ENCODE peak calls at places on chromosomes 5 and 9, in seven cellular contexts. K, B, A, P, E, T and L are unnamed samples.

GRCh38 chr5:174412374-174412773 is 312.0 kb upstream of the MSX2 start:
- DNase-seq in E (no peak), B (no peak), P (no peak), T (peak), A (no peak), K (no peak), L (no peak)

GRCh38 chr5:27316283-27316675 is 277.9 kb upstream of the CDH9 start:
- DNase-seq in B (no peak), K (no peak), T (peak), E (no peak), P (no peak), A (no peak), L (peak)

GRCh38 chr5:145362261-145362660 is 472.9 kb downstream of the PRELID2 start:
- DNase-seq in E (no peak), P (no peak), K (no peak), B (no peak), T (peak), A (no peak), L (peak)

GRCh38 chr5:34511915-34512314 is 144.2 kb upstream of the RAI14 start:
- DNase-seq in K (no peak), B (peak), E (no peak), P (no peak), A (no peak), T (no peak), L (no peak)

GRCh38 chr9:13113201-13113600 is 166.3 kb downstream of the MPDZ start:
- DNase-seq in B (no peak), E (no peak), T (peak), A (no peak), K (no peak), P (no peak), L (no peak)

GRCh38 chr5:173163219-173163618 is 18.9 kb downstream of the BNIP1 start:
- DNase-seq in P (no peak), B (no peak), T (peak), A (no peak), K (no peak), E (no peak), L (no peak)

GRCh38 chr9:18109670-18110069 is 364.3 kb upstream of the ADAMTSL1 start:
- DNase-seq in T (no peak), E (no peak), K (no peak), P (no peak), B (no peak), A (no peak), L (no peak)

GRCh38 chr5:32639943-32640342 is 54.6 kb downstream of the SUB1 start:
- DNase-seq in T (peak), E (no peak), P (no peak), K (no peak), A (no peak), B (no peak), L (peak)

GRCh38 chr5:176609724-176610429 is at the start of gene GPRIN1:
- DNase-seq in T (peak), A (no peak), E (peak), B (peak), P (peak), K (peak), L (no peak)

GRCh38 chr5:95646569-95647330 is at the start of gene RFESD:
- DNase-seq in K (peak), A (peak), T (peak), P (peak), B (peak), E (peak), L (no peak)

GRCh38 chr9:114836769-114837168 is 30.9 kb upstream of the TNFSF15 start:
- DNase-seq in T (peak), K (no peak), A (no peak), E (no peak), B (no peak), P (no peak), L (no peak)

GRCh38 chr9:21311888-21312287 is 6.8 kb upstream of the IFNA5 start:
- DNase-seq in T (no peak), B (no peak), P (no peak), E (peak), K (no peak), A (no peak), L (no peak)

GRCh38 chr5:31999470-31999869 is 174.6 kb downstream of the GOLPH3 start:
- DNase-seq in A (no peak), B (no peak), P (no peak), E (no peak), T (no peak), K (no peak), L (no peak)

GRCh38 chr5:150434502-150434901 is 15.0 kb downstream of the RPS14 start:
- DNase-seq in B (no peak), T (peak), E (no peak), K (no peak), A (no peak), P (no peak), L (no peak)

GRCh38 chr9:107367727-107368502 is 84.8 kb downstream of the RAD23B start:
- DNase-seq in T (no peak), A (no peak), E (peak), P (no peak), B (no peak), K (no peak), L (peak)

GRCh38 chr5:139392324-139392677 is 2.6 kb upstream of the MZB1 start:
- DNase-seq in E (no peak), A (no peak), T (no peak), K (no peak), P (no peak), B (no peak), L (no peak)
- H3K4me3 ChIP-seq in E (peak), A (peak), T (no peak), K (peak), P (peak), B (peak), L (peak)

GRCh38 chr9:68654075-68654474 is 51.0 kb upstream of the PIP5K1B start:
- DNase-seq in A (no peak), E (no peak), B (no peak), T (no peak), K (no peak), P (no peak), L (no peak)

GRCh38 chr9:68648971-68649370 is 56.1 kb upstream of the PIP5K1B start:
- DNase-seq in A (no peak), E (peak), K (no peak), T (no peak), B (no peak), P (no peak), L (no peak)

GRCh38 chr9:68648164-68648563 is 56.9 kb upstream of the PIP5K1B start:
- DNase-seq in A (no peak), T (no peak), E (no peak), K (no peak), B (no peak), P (no peak), L (no peak)

GRCh38 chr9:68651280-68651893 is 53.7 kb upstream of the PIP5K1B start:
- DNase-seq in E (no peak), P (no peak), B (no peak), K (no peak), T (no peak), A (no peak), L (no peak)

GRCh38 chr9:68653141-68653595 is 51.9 kb upstream of the PIP5K1B start:
- DNase-seq in P (no peak), A (no peak), B (no peak), T (no peak), K (no peak), E (peak), L (no peak)
- TF ChIP-seq CTCF in P (no peak), A (no peak), B (no peak), T (no peak), K (no peak), E (no peak), L (no peak)

GRCh38 chr5:1502737-1503120 is 21.0 kb downstream of the LPCAT1 start:
- DNase-seq in E (no peak), T (no peak), K (no peak), B (no peak), P (no peak), A (no peak), L (no peak)
- H3K4me3 ChIP-seq in E (peak), T (no peak), K (no peak), B (no peak), P (no peak), A (no peak), L (no peak)

DNA sequence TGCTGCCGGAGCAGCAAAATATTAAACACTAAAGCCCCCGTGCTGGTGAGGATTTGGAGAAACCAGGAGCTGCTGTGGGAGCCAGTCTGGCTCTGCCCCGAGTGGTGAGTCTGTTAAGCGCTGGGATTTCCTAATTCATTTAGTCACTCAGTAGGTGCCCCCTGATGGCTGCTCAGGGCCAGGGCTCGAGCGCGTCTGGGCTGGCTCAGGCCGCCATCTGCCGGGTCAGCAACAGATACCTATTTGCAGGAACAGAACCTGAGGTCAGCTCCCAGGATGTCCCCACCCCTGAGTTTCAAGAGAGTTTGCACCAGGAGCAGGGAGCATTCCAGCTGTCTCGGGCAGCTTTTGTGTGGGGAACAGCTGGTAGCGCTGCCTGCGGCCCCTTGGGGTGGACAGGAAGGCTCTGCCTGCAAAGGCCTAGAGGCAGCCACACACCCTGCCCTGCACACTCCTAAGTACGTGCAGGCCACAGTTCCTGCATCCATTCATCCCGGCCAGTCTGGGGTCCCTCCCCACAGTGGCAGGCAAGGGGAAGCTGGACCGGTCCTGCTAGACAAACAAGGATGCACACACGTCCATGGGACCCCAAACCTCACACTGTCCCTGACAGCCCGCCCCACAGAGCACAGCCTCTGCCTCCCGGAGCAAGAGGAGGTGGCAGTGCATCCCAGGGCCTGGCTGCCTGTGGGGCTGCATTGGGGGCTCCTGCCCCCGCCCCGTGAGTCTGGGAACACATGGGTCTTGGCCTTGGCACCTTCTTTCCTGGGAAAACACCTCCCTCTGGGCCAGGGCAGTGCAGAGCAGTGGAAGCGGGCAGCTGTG is 83.7 kb downstream of the ADAMTS2 start:
- DNase-seq in P (peak), B (peak), E (no peak), K (no peak), A (no peak), T (no peak), L (no peak)
- TF ChIP-seq CTCF in P (peak), B (peak), E (no peak), K (no peak), A (no peak), T (peak), L (peak)